ENCODE peak calls at places on chromosome 9, in nine cellular contexts. W is heart left ventricle, O is gastrocnemius medialis, V is adrenal gland, B is transverse colon, C is sigmoid colon, L is esophagus squamous epithelium, Y is ovary, N is body of pancreas. U is an unnamed sample.
A peak's percentile ranks its signal among the peaks of the same experiment; 100 is the strongest.

GRCh38 chr9:68981825-68982224 is 32.1 kb downstream of the PRKACG start:
- DNase-seq in W (no peak), O (no peak), V (no peak), B (peak; percentile 28), C (no peak), L (no peak), Y (no peak), N (no peak), U (no peak)

GRCh38 chr9:129007035-129007765 is 20.9 kb downstream of the SH3GLB2 start:
- DNase-seq in W (peak; percentile 67), O (no peak), V (peak; percentile 35), B (no peak), C (peak; percentile 77), L (no peak), Y (peak; percentile 63), N (peak; percentile 20), U (peak; percentile 46)

GRCh38 chr9:87818308-87818707 is 64.4 kb upstream of the SPATA31E1 start:
- DNase-seq in W (no peak), O (no peak), V (no peak), B (no peak), C (no peak), L (no peak), Y (no peak), N (no peak), U (no peak)

GRCh38 chr9:71941060-71941568 is 29.7 kb downstream of the C9orf85 start:
- DNase-seq in W (no peak), O (no peak), V (no peak), B (no peak), C (no peak), L (no peak), Y (no peak), N (no peak), U (no peak)

GRCh38 chr9:70123695-70124094 is 80.0 kb downstream of the MAMDC2 start:
- DNase-seq in W (no peak), O (no peak), V (no peak), B (no peak), C (no peak), L (no peak), Y (peak; percentile 46), N (peak; percentile 10), U (no peak)

GRCh38 chr9:37466037-37466709 is 923 bp upstream of the ZBTB5 start:
- DNase-seq in W (peak; percentile 70), O (peak; percentile 30), V (peak; percentile 81), B (peak; percentile 82), C (peak; percentile 94), L (peak; percentile 14), Y (peak; percentile 87), N (peak; percentile 76), U (peak; percentile 84)

GRCh38 chr9:95580812-95581761 is 64.3 kb upstream of the PTCH1 start:
- DNase-seq in W (no peak), O (no peak), V (no peak), B (no peak), C (no peak), L (no peak), Y (no peak), N (no peak), U (no peak)

GRCh38 chr9:109843651-109844050 is 63.7 kb downstream of the PALM2AKAP2 start:
- DNase-seq in W (peak; percentile 91), O (peak; percentile 85), V (peak; percentile 77), B (no peak), C (no peak), L (no peak), Y (no peak), N (peak; percentile 22), U (peak; percentile 28)

GRCh38 chr9:385818-386398 is 171.2 kb downstream of the DOCK8 start:
- DNase-seq in W (no peak), O (no peak), V (peak; percentile 64), B (peak; percentile 51), C (peak; percentile 69), L (no peak), Y (peak; percentile 60), N (peak; percentile 63), U (peak; percentile 58)

GRCh38 chr9:82456621-82457020 is 468.0 kb downstream of the SPATA31D1 start:
- DNase-seq in W (no peak), O (no peak), V (no peak), B (no peak), C (no peak), L (no peak), Y (no peak), N (no peak), U (no peak)

DNA sequence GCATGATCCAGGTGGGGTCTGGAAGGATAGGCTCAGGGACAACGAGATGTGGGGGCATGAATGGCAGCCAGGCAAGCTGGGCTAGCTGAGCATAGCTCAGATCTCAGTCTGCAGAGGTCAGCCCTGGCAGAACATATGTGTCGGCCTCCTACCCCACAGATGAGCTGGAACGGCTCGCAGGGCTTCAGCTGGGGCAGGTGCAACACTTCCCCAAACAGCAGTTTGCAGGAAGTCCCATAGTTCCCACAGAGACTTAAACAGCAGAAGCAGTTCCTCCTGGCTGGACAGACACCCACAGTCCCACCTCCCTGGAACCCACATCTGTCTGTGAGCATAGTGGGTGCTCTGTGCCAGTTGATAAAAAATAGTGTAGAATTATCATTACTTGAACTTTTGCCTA is 404.6 kb downstream of the GADD45G start:
- DNase-seq in W (no peak), O (no peak), V (no peak), B (no peak), C (no peak), L (no peak), Y (no peak), N (no peak), U (no peak)
- TF ChIP-seq CTCF in W (no peak), O (no peak), V (no peak), B (no peak), C (no peak), L (no peak), Y (no peak), N (no peak), U (no peak)

GRCh38 chr9:6838158-6838557 is 80.4 kb downstream of the KDM4C start:
- DNase-seq in W (no peak), O (no peak), V (no peak), B (no peak), C (no peak), L (no peak), Y (no peak), N (no peak), U (no peak)

GRCh38 chr9:6829027-6829426 is 71.3 kb downstream of the KDM4C start:
- DNase-seq in W (no peak), O (no peak), V (no peak), B (no peak), C (no peak), L (no peak), Y (no peak), N (no peak), U (no peak)

GRCh38 chr9:6834306-6834705 is 76.5 kb downstream of the KDM4C start:
- DNase-seq in W (no peak), O (no peak), V (no peak), B (no peak), C (no peak), L (no peak), Y (no peak), N (no peak), U (no peak)

DNA sequence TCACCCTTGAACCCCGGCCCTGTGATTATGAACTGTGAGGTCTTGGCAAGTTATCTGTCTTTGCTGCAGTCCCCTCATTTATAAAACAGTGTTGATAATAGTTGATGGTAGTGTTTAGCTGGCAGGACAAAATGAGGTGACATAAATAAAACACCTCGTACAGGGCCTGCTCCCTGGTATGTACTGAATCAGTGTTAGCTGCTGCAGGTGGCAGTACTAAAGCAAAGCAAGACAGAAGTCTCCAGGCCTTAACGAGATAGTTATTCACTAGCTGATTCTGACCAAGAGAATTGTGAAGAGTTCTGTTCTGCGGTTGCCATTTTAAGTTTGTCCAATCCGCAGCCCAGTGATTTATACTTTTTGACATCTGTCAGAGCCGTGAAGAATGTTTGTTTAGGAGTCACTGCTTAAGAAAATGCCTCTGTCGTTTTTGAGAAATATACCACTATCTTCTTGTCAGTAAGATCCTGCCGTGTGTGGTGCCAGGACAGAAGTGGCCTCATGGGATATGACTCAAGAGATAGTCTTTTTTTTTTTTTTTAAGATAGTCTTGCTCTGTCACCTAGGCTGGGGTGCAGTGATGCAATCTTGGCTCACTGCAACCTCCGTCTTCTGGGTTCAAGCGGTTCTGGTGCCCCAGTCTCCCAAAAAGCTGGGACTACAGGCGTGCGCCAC is 75.9 kb downstream of the KDM4C start:
- DNase-seq in W (no peak), O (no peak), V (peak; percentile 79), B (no peak), C (no peak), L (no peak), Y (no peak), N (no peak), U (no peak)
- TF ChIP-seq POLR2A in W (no peak), O (no peak), V (no peak), B (no peak), C (no peak), L (no peak), Y (no peak), N (no peak), U (no peak)

GRCh38 chr9:137046094-137046787 is at the start of gene NPDC1:
- DNase-seq in W (peak; percentile 83), O (no peak), V (peak; percentile 80), B (peak; percentile 86), C (peak; percentile 87), L (no peak), Y (peak; percentile 76), N (peak; percentile 87), U (peak; percentile 64)
- H3K27ac ChIP-seq in W (peak within 1 kb of the TSS; percentile 89), O (peak within 1 kb of the TSS; percentile 65), V (peak within 1 kb of the TSS; percentile 69), B (peak within 1 kb of the TSS; percentile 66), C (peak within 1 kb of the TSS; percentile 69), L (peak within 1 kb of the TSS; percentile 58), Y (no peak within 1 kb of the TSS), N (peak within 1 kb of the TSS; percentile 54), U (peak within 1 kb of the TSS; percentile 56)

GRCh38 chr9:121122450-121123032 is 47.8 kb downstream of the CNTRL start:
- DNase-seq in W (no peak), O (no peak), V (no peak), B (no peak), C (no peak), L (no peak), Y (no peak), N (no peak), U (no peak)

GRCh38 chr9:121123816-121124536 is 49.2 kb downstream of the CNTRL start:
- DNase-seq in W (no peak), O (no peak), V (no peak), B (no peak), C (no peak), L (no peak), Y (no peak), N (no peak), U (no peak)

GRCh38 chr9:121118266-121118665 is 43.5 kb downstream of the CNTRL start:
- DNase-seq in W (no peak), O (no peak), V (no peak), B (no peak), C (no peak), L (no peak), Y (no peak), N (no peak), U (no peak)

GRCh38 chr9:121120386-121120785 is 45.6 kb downstream of the CNTRL start:
- DNase-seq in W (no peak), O (no peak), V (no peak), B (no peak), C (no peak), L (no peak), Y (no peak), N (no peak), U (no peak)

DNA sequence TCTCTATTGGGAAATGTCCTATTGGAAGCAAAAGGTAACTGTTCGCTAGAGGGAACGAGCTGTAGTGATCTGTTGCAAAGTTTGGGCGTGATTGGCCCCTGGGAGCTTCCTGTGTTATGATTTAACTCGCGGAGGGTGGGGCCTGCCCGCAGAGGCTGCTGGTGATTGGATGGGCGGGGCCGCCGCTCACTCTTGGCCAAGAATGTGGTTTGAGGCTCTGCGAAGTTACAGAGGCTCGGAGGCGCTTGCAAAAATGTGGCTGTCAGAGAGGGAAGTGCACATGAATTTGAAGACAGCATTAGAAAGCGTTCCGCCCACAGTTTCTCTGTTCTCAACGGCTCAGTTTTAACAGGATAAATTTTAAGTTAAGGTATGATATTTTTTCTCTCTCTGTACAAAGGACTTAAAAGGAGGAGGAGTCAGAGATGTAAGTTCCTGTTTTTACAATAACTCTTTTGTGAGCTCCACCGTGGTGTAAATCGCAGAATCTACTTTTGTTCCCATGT is 46.9 kb downstream of the CNTRL start:
- DNase-seq in W (peak; percentile 97), O (peak; percentile 94), V (peak; percentile 99), B (peak; percentile 97), C (peak; percentile 99), L (peak; percentile 86), Y (peak; percentile 97), N (peak; percentile 99), U (peak; percentile 97)
- TF ChIP-seq CTCF in W (no peak), O (peak; percentile 66), V (peak; percentile 64), B (peak; percentile 33), C (peak; percentile 32), L (peak; percentile 59), Y (peak; percentile 43), N (peak; percentile 21), U (peak; percentile 62)